ENCODE peak calls at places on chromosomes 13 and 19, in seven cellular contexts. T is CD8-positive, alpha-beta T cell; I is heart left ventricle; Y is cardiac muscle cell; G is OCI-LY7; O is adrenal gland; P is spleen. B is an unnamed sample. For H3K36me3 and H3K4me1, the result is how much of the 10 kb centered on the place peaks cover.

GRCh38 chr19:38849746-38850230 is at the start of gene HNRNPL:
- DNase-seq in T (peak), I (peak), Y (no peak), G (no peak), O (no peak), P (peak), B (peak)

GRCh38 chr13:79361299-79361698 is 44.8 kb downstream of the RBM26 start:
- DNase-seq in T (no peak), I (no peak), Y (no peak), G (no peak), O (no peak), P (no peak), B (no peak)

GRCh38 chr19:7855426-7856276 is 18.5 kb downstream of the PRR36 start:
- DNase-seq in T (no peak), I (no peak), Y (no peak), G (no peak), O (no peak), P (no peak), B (no peak)

GRCh38 chr13:39665763-39666162 is 10.3 kb downstream of the COG6 start:
- DNase-seq in T (no peak), I (no peak), Y (no peak), G (no peak), O (no peak), P (no peak), B (no peak)

GRCh38 chr13:100131863-100132574 is 43.1 kb downstream of the PCCA start:
- DNase-seq in T (no peak), I (no peak), Y (no peak), G (no peak), O (no peak), P (no peak), B (no peak)

GRCh38 chr19:50203281-50204080 is at the start of gene MYH14:
- DNase-seq in T (no peak), I (peak), Y (peak), G (no peak), O (peak), P (peak), B (no peak)

GRCh38 chr19:4636151-4636717 is 3.1 kb upstream of the TNFAIP8L1 start:
- DNase-seq in T (peak), I (peak), Y (peak), G (peak), O (peak), P (peak), B (peak)

GRCh38 chr19:2246801-2247361 is 2.2 kb upstream of the AMH start:
- DNase-seq in T (no peak), I (peak), Y (no peak), G (no peak), O (peak), P (no peak), B (no peak)

GRCh38 chr13:57075588-57075987 is 65.1 kb upstream of the PRR20A start:
- DNase-seq in T (no peak), I (no peak), Y (no peak), G (no peak), O (no peak), P (no peak), B (no peak)

GRCh38 chr19:4376991-4377781 is 23.2 kb downstream of the SH3GL1 start:
- DNase-seq in T (no peak), I (no peak), Y (no peak), G (no peak), O (no peak), P (no peak), B (no peak)

GRCh38 chr13:99956473-99957349 is 14.9 kb downstream of the ZIC5 start:
- DNase-seq in T (no peak), I (no peak), Y (peak), G (no peak), O (no peak), P (no peak), B (no peak)

GRCh38 chr19:918481-919156 is 1.5 kb downstream of the KISS1R start:
- DNase-seq in T (no peak), I (no peak), Y (peak), G (no peak), O (no peak), P (peak), B (no peak)

GRCh38 chr13:93549326-93549855 is 322.8 kb downstream of the GPC6 start:
- DNase-seq in T (no peak), I (no peak), Y (no peak), G (no peak), O (no peak), P (no peak), B (no peak)

GRCh38 chr13:22114630-22115311 is 443.9 kb downstream of the FGF9 start:
- DNase-seq in T (peak), I (no peak), Y (no peak), G (peak), O (peak), P (no peak), B (peak)

GRCh38 chr19:50039968-50040367 is 14.2 kb downstream of the ZNF473 start:
- DNase-seq in T (no peak), I (no peak), Y (no peak), G (no peak), O (no peak), P (no peak), B (no peak)

GRCh38 chr13:31797154-31797775 is 57.9 kb downstream of the RXFP2 start:
- DNase-seq in T (no peak), I (no peak), Y (peak), G (no peak), O (no peak), P (no peak), B (no peak)

GRCh38 chr13:48896312-48896711 is 79.4 kb upstream of the FNDC3A start:
- DNase-seq in T (no peak), I (no peak), Y (no peak), G (no peak), O (no peak), P (no peak), B (no peak)

GRCh38 chr19:18719541-18719940 is 36.1 kb downstream of the CRTC1 start:
- DNase-seq in T (no peak), I (no peak), Y (peak), G (no peak), O (no peak), P (no peak), B (no peak)

GRCh38 chr13:79128158-79128557 is 277.9 kb downstream of the RBM26 start:
- DNase-seq in T (no peak), I (no peak), Y (no peak), G (no peak), O (no peak), P (no peak), B (no peak)

GRCh38 chr13:28843594-28843993 is 23.5 kb downstream of the MTUS2 start:
- DNase-seq in T (no peak), I (no peak), Y (no peak), G (no peak), O (no peak), P (no peak), B (no peak)

GRCh38 chr19:18852634-18853033 is 20.9 kb downstream of the UPF1 start:
- DNase-seq in T (no peak), I (no peak), Y (no peak), G (no peak), O (no peak), P (no peak), B (no peak)

GRCh38 chr13:82076421-82076820 is 1735.5 kb upstream of the SPRY2 start:
- DNase-seq in T (no peak), I (no peak), Y (no peak), G (no peak), O (no peak), P (no peak), B (no peak)

GRCh38 chr13:113152894-113153809 is 5.3 kb upstream of the PROZ start:
- DNase-seq in T (no peak), I (peak), Y (peak), G (peak), O (peak), P (peak), B (no peak)

GRCh38 chr13:114303700-114304327 is 10.5 kb upstream of the CHAMP1 start:
- DNase-seq in T (no peak), I (no peak), Y (no peak), G (no peak), O (no peak), P (peak), B (no peak)
- H3K36me3 ChIP-seq in T (under half), I (under half), Y (under half), G (under half), O (half or more), P (half or more), B (under half)

DNA sequence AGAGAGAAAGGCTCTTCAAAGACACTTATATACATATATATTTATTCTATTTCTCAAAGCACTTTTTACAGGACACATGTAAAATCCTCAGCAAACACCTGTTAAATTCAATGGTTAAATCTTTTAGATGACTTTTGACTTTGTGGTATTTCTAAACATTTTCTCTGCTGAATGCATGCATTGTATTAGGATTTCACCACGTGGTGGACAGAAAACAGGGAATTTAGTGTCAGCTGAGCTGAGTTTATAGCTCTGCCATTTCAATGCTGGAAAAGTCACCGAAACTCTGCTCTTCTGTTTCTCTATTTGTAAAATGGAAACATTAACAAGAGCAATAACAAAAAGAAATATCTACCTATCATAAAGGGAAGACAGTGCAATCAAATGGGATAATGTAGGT is 375.6 kb downstream of the ENOX1 start:
- DNase-seq in T (no peak), I (no peak), Y (no peak), G (no peak), O (no peak), P (no peak), B (no peak)
- H3K4me1 ChIP-seq in T (under half), I (under half), Y (under half), G (under half), O (under half), P (under half), B (under half)

GRCh38 chr19:48421548-48421947 is 24.2 kb upstream of the GRWD1 start:
- DNase-seq in T (no peak), I (no peak), Y (no peak), G (no peak), O (no peak), P (no peak), B (no peak)
- H3K27ac ChIP-seq in T (no peak), I (no peak), Y (no peak), G (no peak), O (no peak), P (no peak), B (no peak)

DNA sequence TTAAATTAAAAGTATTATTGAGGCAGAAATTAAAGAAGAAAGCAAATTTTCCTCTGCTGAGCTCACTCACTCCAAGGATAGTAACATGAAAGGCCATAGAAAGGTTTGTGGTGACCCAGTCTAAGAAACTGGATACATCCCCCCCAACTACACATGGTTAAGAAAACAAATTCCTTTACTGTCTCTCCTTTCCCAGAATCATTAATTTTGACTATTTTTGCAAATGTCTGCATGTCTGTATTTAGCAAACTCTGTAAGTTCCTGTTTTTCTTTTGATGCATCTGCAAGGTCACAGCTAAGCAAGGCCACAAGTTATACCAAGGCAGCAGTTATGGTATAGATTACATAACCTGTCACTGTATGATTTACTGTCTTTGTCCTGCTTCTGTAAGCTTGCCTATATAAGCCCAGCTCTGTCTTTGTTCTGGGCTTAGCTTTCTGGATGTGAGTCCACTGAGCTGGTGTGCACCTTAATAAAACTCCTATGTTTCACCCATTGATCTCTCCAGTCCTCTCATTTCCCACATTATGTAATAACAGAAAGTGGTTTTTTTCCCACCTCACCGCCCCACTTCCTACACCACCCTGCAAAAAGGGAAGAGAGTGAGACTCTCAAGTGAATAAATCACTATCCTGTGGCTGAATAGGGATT is 8.5 kb upstream of the ZNF83 start:
- DNase-seq in T (no peak), I (no peak), Y (no peak), G (peak), O (no peak), P (no peak), B (no peak)
- H3K36me3 ChIP-seq in T (under half), I (under half), Y (under half), G (under half), O (under half), P (under half), B (under half)

DNA sequence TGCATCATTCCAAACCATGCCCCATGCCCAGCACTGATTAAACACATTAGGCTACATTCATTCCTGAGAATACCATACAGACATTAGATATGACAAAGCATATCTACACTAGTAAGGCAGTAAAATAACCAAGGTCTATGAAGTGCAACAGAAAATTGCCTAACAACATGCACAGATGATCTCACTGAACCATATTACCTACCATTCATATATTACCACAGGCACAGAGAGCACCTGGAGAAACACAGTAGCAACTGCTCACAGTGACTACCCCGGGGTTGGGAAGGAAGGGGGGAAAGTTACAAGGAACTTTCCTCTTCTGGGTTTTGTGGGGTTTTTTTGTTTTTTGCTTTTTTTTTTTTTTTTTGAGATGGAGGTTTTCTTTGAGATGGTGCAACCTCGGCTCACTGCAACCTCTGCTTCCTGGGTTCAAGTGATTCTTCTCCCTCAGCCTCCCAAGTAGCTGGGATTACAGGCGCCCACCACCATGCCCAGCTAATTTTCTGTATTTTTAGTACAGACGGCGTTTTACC is 669.6 kb downstream of the UQCRFS1 start:
- DNase-seq in T (no peak), I (no peak), Y (no peak), G (peak), O (no peak), P (no peak), B (no peak)
- H3K4me1 ChIP-seq in T (under half), I (under half), Y (under half), G (under half), O (under half), P (under half), B (under half)

GRCh38 chr13:97724450-97724849 is 229.0 kb upstream of the IPO5 start:
- DNase-seq in T (no peak), I (no peak), Y (no peak), G (no peak), O (no peak), P (no peak), B (no peak)

GRCh38 chr13:97726664-97727235 is 226.7 kb upstream of the IPO5 start:
- DNase-seq in T (no peak), I (no peak), Y (no peak), G (no peak), O (peak), P (no peak), B (no peak)

GRCh38 chr13:97723655-97724054 is 229.8 kb upstream of the IPO5 start:
- DNase-seq in T (no peak), I (no peak), Y (peak), G (no peak), O (no peak), P (no peak), B (no peak)

DNA sequence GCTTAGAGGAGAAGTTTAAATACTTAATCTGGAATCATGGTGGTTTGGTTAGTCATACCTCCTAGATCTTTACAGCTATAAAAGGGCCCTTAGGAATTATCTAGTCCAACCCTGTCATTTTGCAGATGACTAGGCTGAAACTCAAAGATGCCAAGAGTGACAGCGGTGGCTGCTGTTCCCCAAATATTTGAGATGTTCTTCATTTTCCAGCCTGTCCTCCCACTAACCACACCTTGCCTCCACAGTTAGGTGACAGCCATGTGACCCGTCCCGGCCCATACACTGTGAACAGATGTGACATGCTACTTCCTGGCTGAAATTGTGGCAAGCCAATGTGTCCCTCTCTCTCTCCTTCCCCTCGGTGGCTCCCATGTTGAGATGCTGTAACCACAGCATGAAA is 225.5 kb upstream of the IPO5 start:
- DNase-seq in T (no peak), I (no peak), Y (no peak), G (no peak), O (no peak), P (no peak), B (no peak)
- H3K27ac ChIP-seq in T (no peak), I (no peak), Y (no peak), G (no peak), O (no peak), P (no peak), B (no peak)

B was measured in effector memory CD4-positive, alpha-beta T cell.